ENCODE peak calls at places on chromosomes 4 and X, in six cellular contexts. One of them, this sample, is unnamed.

GRCh38 chr4:164136181-164136616 is 617.7 kb upstream of the SMIM31 start:
- DNase-seq in OCI-LY7: no peak
- DNase-seq in neural progenitor cell: peak; percentile 34
- DNase-seq in body of pancreas: no peak
- DNase-seq in pancreas: no peak
- DNase-seq in fibroblast of lung: peak; percentile 74
- DNase-seq in this sample: no peak

GRCh38 chrX:2689773-2690666 is 1.1 kb upstream of the CD99 start:
- DNase-seq in pancreas: peak; percentile 81
- DNase-seq in OCI-LY7: no peak
- DNase-seq in neural progenitor cell: peak; percentile 30
- DNase-seq in body of pancreas: peak; percentile 65
- DNase-seq in fibroblast of lung: no peak
- DNase-seq in this sample: no peak

GRCh38 chrX:110341189-110342035 is 17.2 kb upstream of the RTL9 start:
- DNase-seq in body of pancreas: no peak
- DNase-seq in pancreas: no peak
- DNase-seq in fibroblast of lung: peak; percentile 85
- DNase-seq in OCI-LY7: peak; percentile 24
- DNase-seq in neural progenitor cell: no peak
- DNase-seq in this sample: no peak

GRCh38 chr4:87982446-87982845 is 6.9 kb downstream of the SPP1 start:
- DNase-seq in neural progenitor cell: peak; percentile 55
- DNase-seq in OCI-LY7: no peak
- DNase-seq in pancreas: no peak
- DNase-seq in fibroblast of lung: peak; percentile 72
- DNase-seq in body of pancreas: no peak
- DNase-seq in this sample: no peak

GRCh38 chr4:60868232-60868960 is 331.7 kb upstream of the ADGRL3 start:
- DNase-seq in OCI-LY7: no peak
- DNase-seq in neural progenitor cell: no peak
- DNase-seq in fibroblast of lung: no peak
- DNase-seq in body of pancreas: no peak
- DNase-seq in pancreas: no peak
- DNase-seq in this sample: no peak

GRCh38 chr4:52641853-52642563 is 17.1 kb downstream of the USP46 start:
- DNase-seq in neural progenitor cell: no peak
- DNase-seq in pancreas: no peak
- DNase-seq in body of pancreas: no peak
- DNase-seq in OCI-LY7: no peak
- DNase-seq in fibroblast of lung: peak; percentile 74
- DNase-seq in this sample: no peak

GRCh38 chr4:182240161-182241130 is 2.8 kb upstream of the TENM3 start:
- DNase-seq in body of pancreas: no peak
- DNase-seq in pancreas: no peak
- DNase-seq in neural progenitor cell: peak; percentile 26
- DNase-seq in fibroblast of lung: peak; percentile 97
- DNase-seq in OCI-LY7: no peak
- DNase-seq in this sample: no peak

GRCh38 chr4:133996431-133997121 is 205.0 kb downstream of the PABPC4L start:
- DNase-seq in OCI-LY7: no peak
- DNase-seq in fibroblast of lung: no peak
- DNase-seq in neural progenitor cell: peak; percentile 2
- DNase-seq in pancreas: no peak
- DNase-seq in body of pancreas: no peak
- DNase-seq in this sample: no peak

GRCh38 chr4:71692198-71692597 is 91.7 kb downstream of the GC start:
- DNase-seq in OCI-LY7: no peak
- DNase-seq in pancreas: no peak
- DNase-seq in body of pancreas: no peak
- DNase-seq in fibroblast of lung: no peak
- DNase-seq in neural progenitor cell: no peak
- DNase-seq in this sample: no peak

GRCh38 chr4:113838421-113838820 is 76.9 kb upstream of the CAMK2D start:
- DNase-seq in body of pancreas: no peak
- DNase-seq in fibroblast of lung: no peak
- DNase-seq in OCI-LY7: no peak
- DNase-seq in pancreas: no peak
- DNase-seq in neural progenitor cell: no peak
- DNase-seq in this sample: no peak

GRCh38 chrX:38941675-38942074 is 140.4 kb downstream of the MID1IP1 start:
- DNase-seq in pancreas: no peak
- DNase-seq in neural progenitor cell: no peak
- DNase-seq in fibroblast of lung: peak; percentile 9
- DNase-seq in body of pancreas: no peak
- DNase-seq in OCI-LY7: no peak
- DNase-seq in this sample: no peak

GRCh38 chrX:154918060-154918483 is 31.9 kb downstream of the F8A1 start:
- DNase-seq in neural progenitor cell: peak; percentile 73
- DNase-seq in OCI-LY7: peak; percentile 42
- DNase-seq in fibroblast of lung: peak; percentile 78
- DNase-seq in pancreas: no peak
- DNase-seq in body of pancreas: peak; percentile 52
- DNase-seq in this sample: peak; percentile 19

GRCh38 chrX:154396948-154397887 is 959 bp upstream of the RPL10 start:
- DNase-seq in pancreas: peak; percentile 84
- DNase-seq in neural progenitor cell: peak; percentile 66
- DNase-seq in OCI-LY7: peak; percentile 61
- DNase-seq in fibroblast of lung: peak; percentile 54
- DNase-seq in body of pancreas: peak; percentile 83
- DNase-seq in this sample: peak; percentile 81

GRCh38 chr4:82482387-82482786 is 52.0 kb downstream of the ENOPH1 start:
- DNase-seq in body of pancreas: no peak
- DNase-seq in OCI-LY7: no peak
- DNase-seq in neural progenitor cell: no peak
- DNase-seq in fibroblast of lung: no peak
- DNase-seq in pancreas: no peak
- DNase-seq in this sample: no peak

GRCh38 chrX:68504237-68504636 is 5.4 kb downstream of the YIPF6 start:
- DNase-seq in OCI-LY7: no peak
- DNase-seq in fibroblast of lung: peak; percentile 78
- DNase-seq in pancreas: no peak
- DNase-seq in body of pancreas: no peak
- DNase-seq in neural progenitor cell: no peak
- DNase-seq in this sample: no peak

GRCh38 chr4:120517966-120518365 is 404.6 kb downstream of the PRDM5 start:
- DNase-seq in body of pancreas: peak; percentile 59
- DNase-seq in fibroblast of lung: peak; percentile 69
- DNase-seq in neural progenitor cell: no peak
- DNase-seq in OCI-LY7: no peak
- DNase-seq in pancreas: no peak
- DNase-seq in this sample: no peak

GRCh38 chr4:98151145-98151929 is 8.1 kb upstream of the STPG2 start:
- DNase-seq in OCI-LY7: no peak
- DNase-seq in neural progenitor cell: no peak
- DNase-seq in pancreas: no peak
- DNase-seq in fibroblast of lung: no peak
- DNase-seq in body of pancreas: no peak
- DNase-seq in this sample: no peak

GRCh38 chrX:15146515-15146914 is 123.4 kb downstream of the ASB9 start:
- DNase-seq in neural progenitor cell: peak; percentile 39
- DNase-seq in fibroblast of lung: no peak
- DNase-seq in body of pancreas: no peak
- DNase-seq in pancreas: peak; percentile 46
- DNase-seq in OCI-LY7: peak; percentile 12
- DNase-seq in this sample: no peak

GRCh38 chrX:41789374-41789773 is 65.4 kb downstream of the GPR82 start:
- DNase-seq in neural progenitor cell: no peak
- DNase-seq in pancreas: no peak
- DNase-seq in body of pancreas: no peak
- DNase-seq in fibroblast of lung: no peak
- DNase-seq in OCI-LY7: no peak
- DNase-seq in this sample: no peak

GRCh38 chr4:145279122-145279960 is 99.0 kb upstream of the OTUD4 start:
- DNase-seq in neural progenitor cell: no peak
- DNase-seq in pancreas: no peak
- DNase-seq in fibroblast of lung: peak; percentile 96
- DNase-seq in body of pancreas: no peak
- DNase-seq in OCI-LY7: no peak
- DNase-seq in this sample: no peak

GRCh38 chr4:94676910-94677309 is 80.8 kb upstream of the BMPR1B start:
- DNase-seq in fibroblast of lung: peak; percentile 44
- DNase-seq in neural progenitor cell: no peak
- DNase-seq in OCI-LY7: no peak
- DNase-seq in pancreas: no peak
- DNase-seq in body of pancreas: no peak
- DNase-seq in this sample: no peak

GRCh38 chrX:39772057-39772832 is 325.5 kb downstream of the BCOR start:
- DNase-seq in body of pancreas: peak; percentile 68
- DNase-seq in neural progenitor cell: no peak
- DNase-seq in fibroblast of lung: peak; percentile 77
- DNase-seq in OCI-LY7: no peak
- DNase-seq in pancreas: peak; percentile 63
- DNase-seq in this sample: no peak

GRCh38 chr4:4541040-4541631 is 712 bp downstream of the STX18 start:
- DNase-seq in pancreas: no peak
- DNase-seq in OCI-LY7: peak; percentile 45
- DNase-seq in body of pancreas: peak; percentile 15
- DNase-seq in neural progenitor cell: no peak
- DNase-seq in fibroblast of lung: peak; percentile 62
- DNase-seq in this sample: no peak

GRCh38 chrX:13741695-13742094 is 7.1 kb downstream of the OFD1 start:
- DNase-seq in fibroblast of lung: no peak
- DNase-seq in pancreas: no peak
- DNase-seq in OCI-LY7: no peak
- DNase-seq in body of pancreas: no peak
- DNase-seq in neural progenitor cell: no peak
- DNase-seq in this sample: no peak

GRCh38 chr4:169221662-169222061 is 49.1 kb downstream of the SH3RF1 start:
- DNase-seq in neural progenitor cell: no peak
- DNase-seq in body of pancreas: no peak
- DNase-seq in pancreas: no peak
- DNase-seq in fibroblast of lung: no peak
- DNase-seq in OCI-LY7: no peak
- DNase-seq in this sample: no peak
- H3K9me3 ChIP-seq in neural progenitor cell: no peaks in the 10 kb centered on the region
- H3K9me3 ChIP-seq in body of pancreas: no peaks in the 10 kb centered on the region
- H3K9me3 ChIP-seq in pancreas: no peaks in the 10 kb centered on the region
- H3K9me3 ChIP-seq in fibroblast of lung: no peaks in the 10 kb centered on the region
- H3K9me3 ChIP-seq in OCI-LY7: no peaks in the 10 kb centered on the region
- H3K9me3 ChIP-seq in this sample: no peaks in the 10 kb centered on the region

GRCh38 chrX:20112022-20112421 is 4.7 kb downstream of the MAP7D2 start:
- DNase-seq in fibroblast of lung: no peak
- DNase-seq in body of pancreas: no peak
- DNase-seq in neural progenitor cell: no peak
- DNase-seq in OCI-LY7: no peak
- DNase-seq in pancreas: no peak
- DNase-seq in this sample: no peak

GRCh38 chrX:20116087-20116574 is 576 bp downstream of the MAP7D2 start:
- DNase-seq in fibroblast of lung: no peak
- DNase-seq in body of pancreas: no peak
- DNase-seq in OCI-LY7: no peak
- DNase-seq in pancreas: no peak
- DNase-seq in neural progenitor cell: peak; percentile 38
- DNase-seq in this sample: no peak

GRCh38 chrX:20118065-20118824 is 1.5 kb upstream of the MAP7D2 start:
- DNase-seq in fibroblast of lung: no peak
- DNase-seq in body of pancreas: peak; percentile 58
- DNase-seq in neural progenitor cell: no peak
- DNase-seq in pancreas: no peak
- DNase-seq in OCI-LY7: no peak
- DNase-seq in this sample: no peak

DNA sequence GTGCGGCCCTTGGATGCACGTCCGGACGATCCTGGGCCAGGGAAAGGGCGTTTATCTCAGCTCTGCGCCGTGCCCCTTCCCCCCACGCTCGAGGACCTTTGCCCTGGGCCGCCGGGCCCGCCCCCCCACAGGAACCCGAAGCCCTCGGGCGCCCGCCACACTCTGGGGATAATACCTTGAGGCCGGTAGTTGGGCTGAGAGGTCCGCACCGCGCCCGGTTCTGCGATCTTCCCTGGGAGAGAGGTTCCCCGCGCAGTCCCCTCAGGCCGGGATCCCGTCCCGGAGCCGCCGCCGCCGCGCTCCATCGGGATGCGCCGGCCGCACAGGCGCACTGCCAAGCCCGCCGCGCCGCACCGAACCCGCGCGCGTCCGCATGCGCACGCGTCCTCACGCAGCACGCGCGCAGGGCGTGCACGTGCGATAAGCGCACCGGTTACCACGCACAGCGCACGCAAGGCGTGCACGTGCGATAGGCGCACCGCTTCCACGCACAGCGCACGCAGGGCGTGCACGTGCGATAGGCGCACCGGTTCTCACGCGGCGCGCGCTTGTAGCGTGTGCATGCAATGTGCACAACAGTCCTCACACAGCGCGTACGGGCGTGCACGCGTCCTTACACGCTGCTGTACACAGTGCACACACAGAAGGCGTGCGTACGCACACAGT is at the start of gene MAP7D2:
- DNase-seq in fibroblast of lung: no peak
- DNase-seq in body of pancreas: no peak
- DNase-seq in OCI-LY7: no peak
- DNase-seq in neural progenitor cell: peak; percentile 45
- DNase-seq in pancreas: no peak
- DNase-seq in this sample: no peak
- H3K9me3 ChIP-seq in fibroblast of lung: no peaks in the 10 kb centered on the region
- H3K9me3 ChIP-seq in body of pancreas: no peaks in the 10 kb centered on the region
- H3K9me3 ChIP-seq in OCI-LY7: no peaks in the 10 kb centered on the region
- H3K9me3 ChIP-seq in neural progenitor cell: peaks cover 6% of the 10 kb centered on the region
- H3K9me3 ChIP-seq in pancreas: no peaks in the 10 kb centered on the region
- H3K9me3 ChIP-seq in this sample: no peaks in the 10 kb centered on the region

DNA sequence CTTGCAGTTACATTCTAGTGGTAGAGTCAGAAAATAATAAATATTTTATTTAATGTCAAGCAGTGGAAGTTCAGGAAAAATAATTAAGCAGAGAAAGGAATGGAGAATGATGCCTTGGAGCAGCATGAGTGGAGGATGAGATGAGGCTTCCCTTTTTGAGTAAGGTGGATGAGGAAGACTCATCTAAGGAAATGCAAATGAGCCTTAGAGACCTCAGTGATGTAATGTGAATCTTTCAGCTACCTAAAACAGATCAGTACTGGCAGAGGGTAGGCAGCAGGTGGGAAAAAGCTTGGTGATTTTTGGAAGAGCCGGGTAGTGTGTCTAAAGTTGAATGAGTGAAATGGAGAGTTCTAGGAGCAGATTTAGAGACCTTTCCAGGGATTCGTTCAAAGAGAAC is 118.2 kb downstream of the GRID2 start:
- DNase-seq in body of pancreas: no peak
- DNase-seq in fibroblast of lung: no peak
- DNase-seq in OCI-LY7: no peak
- DNase-seq in neural progenitor cell: no peak
- DNase-seq in pancreas: no peak
- DNase-seq in this sample: no peak
- H3K9me3 ChIP-seq in body of pancreas: no peaks in the 10 kb centered on the region
- H3K9me3 ChIP-seq in fibroblast of lung: no peaks in the 10 kb centered on the region
- H3K9me3 ChIP-seq in OCI-LY7: no peaks in the 10 kb centered on the region
- H3K9me3 ChIP-seq in neural progenitor cell: no peaks in the 10 kb centered on the region
- H3K9me3 ChIP-seq in pancreas: no peaks in the 10 kb centered on the region
- H3K9me3 ChIP-seq in this sample: no peaks in the 10 kb centered on the region

DNA sequence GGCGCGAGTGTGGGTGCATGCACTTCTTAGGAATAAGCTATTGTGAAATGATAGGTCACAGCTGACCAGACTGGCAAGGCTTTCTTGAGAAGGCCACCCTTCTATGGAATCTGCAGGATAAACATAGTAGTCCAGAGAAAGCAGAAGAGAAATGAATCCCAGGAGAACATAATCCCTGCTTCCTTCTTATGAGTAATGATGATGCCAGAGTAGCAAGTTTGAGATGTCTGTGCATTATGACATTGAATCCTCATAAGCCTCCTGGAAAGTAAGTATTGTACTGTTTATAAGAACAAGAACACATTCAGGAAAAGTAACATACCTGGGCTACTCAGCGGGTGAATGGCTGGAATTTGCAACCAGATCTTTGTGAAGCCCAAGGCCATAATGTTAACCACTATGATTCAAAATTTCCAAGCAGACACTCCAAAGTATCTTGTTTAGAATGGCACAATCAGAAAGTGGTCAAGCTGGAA is 272.1 kb upstream of the HS3ST1 start:
- DNase-seq in neural progenitor cell: no peak
- DNase-seq in OCI-LY7: no peak
- DNase-seq in pancreas: no peak
- DNase-seq in body of pancreas: no peak
- DNase-seq in fibroblast of lung: peak; percentile 75
- DNase-seq in this sample: no peak
- H3K9me3 ChIP-seq in neural progenitor cell: no peaks in the 10 kb centered on the region
- H3K9me3 ChIP-seq in OCI-LY7: no peaks in the 10 kb centered on the region
- H3K9me3 ChIP-seq in pancreas: no peaks in the 10 kb centered on the region
- H3K9me3 ChIP-seq in body of pancreas: no peaks in the 10 kb centered on the region
- H3K9me3 ChIP-seq in fibroblast of lung: no peaks in the 10 kb centered on the region
- H3K9me3 ChIP-seq in this sample: no peaks in the 10 kb centered on the region